ENCODE peak calls at places on chromosomes 1 and 21, in four cellular contexts. One of them, this sample, is unnamed.
A peak's percentile ranks its signal among the peaks of the same experiment; 100 is the strongest.

GRCh38 chr1:206128192-206128591 is 11.0 kb upstream of the AVPR1B start:
- DNase-seq in H1: no peak
- DNase-seq in HepG2: no peak
- DNase-seq in K562: no peak
- DNase-seq in this sample: no peak

GRCh38 chr1:89808429-89809117 is 12.3 kb upstream of the LRRC8D start:
- DNase-seq in H1: no peak
- DNase-seq in K562: no peak
- DNase-seq in HepG2: peak; percentile 44
- DNase-seq in this sample: no peak

GRCh38 chr1:21956720-21957552 is 19.8 kb upstream of the HSPG2 start:
- DNase-seq in K562: peak; percentile 45
- DNase-seq in H1: no peak
- DNase-seq in HepG2: no peak
- DNase-seq in this sample: no peak

GRCh38 chr1:216723274-216723780 is at the start of gene ESRRG:
- DNase-seq in HepG2: peak; percentile 1
- DNase-seq in K562: no peak
- DNase-seq in H1: peak; percentile 58
- DNase-seq in this sample: no peak

GRCh38 chr1:6208723-6209660 is 3.1 kb downstream of the RNF207 start:
- DNase-seq in H1: no peak
- DNase-seq in HepG2: no peak
- DNase-seq in K562: peak; percentile 82
- DNase-seq in this sample: no peak

GRCh38 chr1:65309317-65310077 is at the start of gene DNAJC6:
- DNase-seq in HepG2: peak; percentile 20
- DNase-seq in H1: peak; percentile 44
- DNase-seq in K562: peak; percentile 88
- DNase-seq in this sample: no peak

GRCh38 chr1:245880754-245881403 is 626.2 kb downstream of the SMYD3 start:
- DNase-seq in HepG2: no peak
- DNase-seq in K562: no peak
- DNase-seq in H1: no peak
- DNase-seq in this sample: no peak

GRCh38 chr21:45550552-45551210 is 8.4 kb upstream of the SLC19A1 start:
- DNase-seq in H1: no peak
- DNase-seq in K562: peak; percentile 28
- DNase-seq in HepG2: no peak
- DNase-seq in this sample: peak; percentile 84

GRCh38 chr1:8463144-8463927 is 145.4 kb downstream of the SLC45A1 start:
- DNase-seq in H1: no peak
- DNase-seq in HepG2: peak; percentile 60
- DNase-seq in K562: peak; percentile 47
- DNase-seq in this sample: no peak

GRCh38 chr21:33069994-33070811 is at the start of gene OLIG1:
- DNase-seq in K562: no peak
- DNase-seq in H1: no peak
- DNase-seq in HepG2: no peak
- DNase-seq in this sample: no peak

GRCh38 chr1:94792876-94793605 is 27.1 kb upstream of the SLC44A3 start:
- DNase-seq in H1: no peak
- DNase-seq in HepG2: peak; percentile 74
- DNase-seq in K562: no peak
- DNase-seq in this sample: no peak

GRCh38 chr21:32442566-32443318 is 30.2 kb downstream of the EVA1C start:
- DNase-seq in HepG2: no peak
- DNase-seq in K562: no peak
- DNase-seq in H1: no peak
- DNase-seq in this sample: no peak

GRCh38 chr21:44509539-44509938 is 30.5 kb downstream of the KRTAP10-1 start:
- DNase-seq in K562: no peak
- DNase-seq in HepG2: no peak
- DNase-seq in H1: no peak
- DNase-seq in this sample: no peak

GRCh38 chr1:46171872-46172271 is 3.0 kb upstream of the TSPAN1 start:
- DNase-seq in H1: no peak
- DNase-seq in K562: no peak
- DNase-seq in HepG2: no peak
- DNase-seq in this sample: no peak

GRCh38 chr1:113732802-113733201 is 26.5 kb downstream of the PHTF1 start:
- DNase-seq in H1: no peak
- DNase-seq in K562: peak; percentile 9
- DNase-seq in HepG2: no peak
- DNase-seq in this sample: no peak

GRCh38 chr1:39333296-39333695 is 128.8 kb downstream of the MACF1 start:
- DNase-seq in HepG2: no peak
- DNase-seq in H1: no peak
- DNase-seq in K562: no peak
- DNase-seq in this sample: no peak

GRCh38 chr1:204883405-204883804 is 12.7 kb downstream of the NFASC start:
- DNase-seq in H1: no peak
- DNase-seq in HepG2: no peak
- DNase-seq in K562: no peak
- DNase-seq in this sample: no peak

GRCh38 chr1:181661569-181661968 is 178.3 kb downstream of the CACNA1E start:
- DNase-seq in K562: no peak
- DNase-seq in HepG2: peak; percentile 6
- DNase-seq in H1: no peak
- DNase-seq in this sample: no peak

GRCh38 chr1:12166834-12167492 is at the start of gene TNFRSF1B:
- DNase-seq in H1: no peak
- DNase-seq in HepG2: no peak
- DNase-seq in K562: peak; percentile 87
- DNase-seq in this sample: no peak

GRCh38 chr1:231420299-231420958 is 1.7 kb downstream of the EGLN1 start:
- DNase-seq in K562: peak; percentile 35
- DNase-seq in HepG2: no peak
- DNase-seq in H1: no peak
- DNase-seq in this sample: no peak

GRCh38 chr1:202274611-202275010 is 67.1 kb downstream of the UBE2T start:
- DNase-seq in H1: no peak
- DNase-seq in K562: peak; percentile 61
- DNase-seq in HepG2: peak; percentile 45
- DNase-seq in this sample: no peak

GRCh38 chr1:29967261-29967660 is 730.9 kb downstream of the PTPRU start:
- DNase-seq in HepG2: no peak
- DNase-seq in H1: no peak
- DNase-seq in K562: no peak
- DNase-seq in this sample: no peak

GRCh38 chr21:26966978-26967913 is at the start of gene ADAMTS5:
- DNase-seq in K562: no peak
- DNase-seq in HepG2: no peak
- DNase-seq in H1: no peak
- DNase-seq in this sample: no peak

GRCh38 chr1:10387611-10388386 is 11.1 kb upstream of the PGD start:
- DNase-seq in K562: peak; percentile 30
- DNase-seq in H1: no peak
- DNase-seq in HepG2: no peak
- DNase-seq in this sample: peak; percentile 4

GRCh38 chr1:153506831-153507413 is 28.9 kb downstream of the S100A6 start:
- DNase-seq in H1: no peak
- DNase-seq in HepG2: peak; percentile 72
- DNase-seq in K562: no peak
- DNase-seq in this sample: no peak

GRCh38 chr1:232562855-232563510 is 67.0 kb downstream of the SIPA1L2 start:
- DNase-seq in K562: no peak
- DNase-seq in HepG2: no peak
- DNase-seq in H1: no peak
- DNase-seq in this sample: no peak

GRCh38 chr1:189619682-189620332 is 857.9 kb downstream of the BRINP3 start:
- DNase-seq in HepG2: peak; percentile 15
- DNase-seq in H1: no peak
- DNase-seq in K562: peak; percentile 1
- DNase-seq in this sample: no peak

GRCh38 chr1:18668750-18669404 is 38.2 kb downstream of the PAX7 start:
- DNase-seq in HepG2: no peak
- DNase-seq in K562: no peak
- DNase-seq in H1: no peak
- DNase-seq in this sample: no peak

GRCh38 chr21:42433946-42434551 is 30.3 kb downstream of the UBASH3A start:
- DNase-seq in HepG2: no peak
- DNase-seq in K562: peak; percentile 87
- DNase-seq in H1: no peak
- DNase-seq in this sample: no peak

GRCh38 chr1:82030830-82031229 is 230.1 kb downstream of the ADGRL2 start:
- DNase-seq in K562: no peak
- DNase-seq in HepG2: no peak
- DNase-seq in H1: no peak
- DNase-seq in this sample: no peak

GRCh38 chr1:167455786-167456446 is 62.4 kb downstream of the CD247 start:
- DNase-seq in HepG2: no peak
- DNase-seq in K562: no peak
- DNase-seq in H1: no peak
- DNase-seq in this sample: no peak

GRCh38 chr1:245475116-245475515 is 320.3 kb downstream of the KIF26B start:
- DNase-seq in HepG2: no peak
- DNase-seq in K562: no peak
- DNase-seq in H1: no peak
- DNase-seq in this sample: no peak

GRCh38 chr1:41598325-41598724 is 113.8 kb upstream of the EDN2 start:
- DNase-seq in K562: no peak
- DNase-seq in HepG2: no peak
- DNase-seq in H1: no peak
- DNase-seq in this sample: no peak

DNA sequence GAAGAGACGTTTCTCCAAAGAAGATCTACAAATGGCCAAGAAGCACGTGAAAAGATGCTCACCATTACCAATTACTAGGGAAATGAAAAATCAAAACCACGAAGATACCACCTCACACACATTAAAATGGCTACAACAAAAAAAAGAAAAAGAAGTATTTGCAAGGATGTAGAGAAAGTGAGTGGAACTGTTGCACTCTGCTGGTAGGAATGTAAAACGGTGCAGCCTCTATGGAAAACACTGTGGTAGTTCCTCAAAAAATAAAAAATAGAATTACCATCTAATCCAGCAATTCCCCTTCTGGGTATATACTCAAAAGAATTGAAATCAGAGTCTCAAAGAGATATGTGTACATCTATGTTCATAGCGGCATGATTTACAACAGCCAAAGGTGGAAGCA is 115.4 kb upstream of the EDN2 start:
- DNase-seq in K562: no peak
- DNase-seq in HepG2: no peak
- DNase-seq in H1: no peak
- DNase-seq in this sample: no peak
- TF ChIP-seq CBX5 in K562: no peak
- TF ChIP-seq CBX5 in HepG2: no peak
- TF ChIP-seq CBX5 in H1: no peak
- TF ChIP-seq CBX5 in this sample: no peak

GRCh38 chr1:207858806-207859205 is 52.1 kb downstream of the CD34 start:
- DNase-seq in HepG2: peak; percentile 17
- DNase-seq in K562: no peak
- DNase-seq in H1: no peak
- DNase-seq in this sample: no peak

GRCh38 chr1:207863893-207864535 is 46.9 kb downstream of the CD34 start:
- DNase-seq in K562: no peak
- DNase-seq in H1: no peak
- DNase-seq in HepG2: no peak
- DNase-seq in this sample: peak; percentile 70

GRCh38 chr1:207860531-207860930 is 50.4 kb downstream of the CD34 start:
- DNase-seq in H1: no peak
- DNase-seq in HepG2: no peak
- DNase-seq in K562: no peak
- DNase-seq in this sample: no peak

GRCh38 chr1:207861442-207862177 is 49.3 kb downstream of the CD34 start:
- DNase-seq in K562: no peak
- DNase-seq in H1: no peak
- DNase-seq in HepG2: no peak
- DNase-seq in this sample: peak; percentile 44

DNA sequence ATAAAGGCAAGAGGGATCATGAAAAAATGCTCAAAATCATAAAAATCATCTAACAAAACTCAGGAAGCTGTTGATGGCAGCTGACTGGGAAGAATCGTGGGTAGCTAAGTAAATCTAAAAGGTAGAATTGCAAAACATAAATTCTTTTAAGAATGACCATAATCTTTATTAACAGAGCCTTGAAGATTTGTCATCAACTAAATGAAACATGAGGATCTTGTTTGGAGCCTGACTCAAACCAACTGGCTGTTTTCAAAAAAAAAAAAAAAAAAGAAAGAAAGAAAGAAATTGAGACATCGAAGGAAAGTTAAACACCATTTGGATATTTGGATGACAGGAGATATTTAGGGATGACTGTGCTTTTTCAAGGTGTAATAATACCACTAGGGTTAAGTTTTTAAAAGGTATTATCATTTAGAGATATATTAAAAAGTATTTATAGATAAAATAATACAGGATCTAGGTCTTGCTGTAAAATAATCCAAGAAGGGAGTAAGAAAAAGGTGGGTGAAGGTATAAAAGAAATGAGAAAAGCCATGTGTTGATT is 48.6 kb downstream of the CD34 start:
- DNase-seq in H1: no peak
- DNase-seq in K562: no peak
- DNase-seq in HepG2: no peak
- DNase-seq in this sample: no peak
- TF ChIP-seq CBX5 in H1: no peak
- TF ChIP-seq CBX5 in K562: no peak
- TF ChIP-seq CBX5 in HepG2: no peak
- TF ChIP-seq CBX5 in this sample: no peak

GRCh38 chr1:56072310-56072709 is 507.1 kb downstream of the PLPP3 start:
- DNase-seq in H1: no peak
- DNase-seq in K562: no peak
- DNase-seq in HepG2: no peak
- DNase-seq in this sample: no peak
- TF ChIP-seq CBX5 in H1: no peak
- TF ChIP-seq CBX5 in K562: no peak
- TF ChIP-seq CBX5 in HepG2: no peak
- TF ChIP-seq CBX5 in this sample: no peak

DNA sequence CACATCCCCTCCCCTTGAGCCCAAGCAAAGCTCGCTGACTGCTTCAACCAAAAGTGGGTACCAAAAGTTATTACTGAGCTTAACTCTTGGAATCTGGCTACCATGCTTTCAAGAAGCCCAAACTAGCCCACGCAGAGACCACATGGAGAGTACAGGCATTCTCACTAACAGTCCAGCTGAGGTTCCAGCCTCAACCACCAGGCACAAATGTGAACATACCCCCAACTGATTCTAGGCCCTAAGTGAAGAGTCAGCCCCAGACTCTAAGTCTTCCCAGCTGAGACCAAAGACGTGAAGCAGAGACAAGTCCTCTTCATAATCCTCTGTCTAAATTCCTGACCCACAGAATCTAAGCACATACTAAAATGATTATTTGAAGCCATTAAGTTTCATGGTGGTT is 36.8 kb downstream of the EVI5 start:
- DNase-seq in K562: peak; percentile 27
- DNase-seq in HepG2: no peak
- DNase-seq in H1: no peak
- DNase-seq in this sample: no peak
- TF ChIP-seq CBX5 in K562: no peak
- TF ChIP-seq CBX5 in HepG2: no peak
- TF ChIP-seq CBX5 in H1: no peak
- TF ChIP-seq CBX5 in this sample: no peak